ENCODE peak calls at places on chromosomes 6 and 20, in eight cellular contexts. One of them, this sample, is unnamed.

GRCh38 chr20:34240698-34241615 is at the start of gene ASIP:
- DNase-seq in H1: no peak
- DNase-seq in BJ: no peak
- DNase-seq in COR-L47: no peak
- DNase-seq in activated T-cell treated with anti-CD3 and anti-CD28 coated beads for 48 hours: no peak
- DNase-seq in astrocyte of the spinal cord: no peak
- DNase-seq in brain microvascular endothelial cell: no peak
- DNase-seq in uterus: no peak
- DNase-seq in this sample: no peak

GRCh38 chr20:37901667-37902503 is 1.0 kb upstream of the VSTM2L start:
- DNase-seq in H1: peak; percentile 70
- DNase-seq in BJ: no peak
- DNase-seq in COR-L47: peak; percentile 20
- DNase-seq in activated T-cell treated with anti-CD3 and anti-CD28 coated beads for 48 hours: peak; percentile 19
- DNase-seq in astrocyte of the spinal cord: peak; percentile 70
- DNase-seq in brain microvascular endothelial cell: peak; percentile 72
- DNase-seq in uterus: peak; percentile 24
- DNase-seq in this sample: no peak

GRCh38 chr20:53774487-53775203 is 181.0 kb upstream of the ZNF217 start:
- DNase-seq in H1: no peak
- DNase-seq in BJ: peak; percentile 96
- DNase-seq in COR-L47: no peak
- DNase-seq in activated T-cell treated with anti-CD3 and anti-CD28 coated beads for 48 hours: no peak
- DNase-seq in astrocyte of the spinal cord: peak; percentile 78
- DNase-seq in brain microvascular endothelial cell: peak; percentile 85
- DNase-seq in uterus: no peak
- DNase-seq in this sample: no peak

GRCh38 chr6:167235005-167235404 is 56.1 kb upstream of the UNC93A start:
- DNase-seq in H1: peak; percentile 40
- DNase-seq in BJ: no peak
- DNase-seq in COR-L47: no peak
- DNase-seq in activated T-cell treated with anti-CD3 and anti-CD28 coated beads for 48 hours: no peak
- DNase-seq in astrocyte of the spinal cord: no peak
- DNase-seq in brain microvascular endothelial cell: no peak
- DNase-seq in uterus: no peak
- DNase-seq in this sample: no peak

GRCh38 chr6:48962041-48962440 is 501.0 kb downstream of the MMUT start:
- DNase-seq in H1: no peak
- DNase-seq in BJ: no peak
- DNase-seq in COR-L47: peak; percentile 94
- DNase-seq in activated T-cell treated with anti-CD3 and anti-CD28 coated beads for 48 hours: no peak
- DNase-seq in astrocyte of the spinal cord: no peak
- DNase-seq in brain microvascular endothelial cell: no peak
- DNase-seq in uterus: no peak
- DNase-seq in this sample: no peak

GRCh38 chr6:66568271-66568670 is 861.2 kb upstream of the EYS start:
- DNase-seq in H1: no peak
- DNase-seq in BJ: no peak
- DNase-seq in COR-L47: no peak
- DNase-seq in activated T-cell treated with anti-CD3 and anti-CD28 coated beads for 48 hours: no peak
- DNase-seq in astrocyte of the spinal cord: no peak
- DNase-seq in brain microvascular endothelial cell: no peak
- DNase-seq in uterus: no peak
- DNase-seq in this sample: no peak

GRCh38 chr20:479487-479886 is 17.2 kb upstream of the TBC1D20 start:
- DNase-seq in H1: no peak
- DNase-seq in BJ: no peak
- DNase-seq in COR-L47: no peak
- DNase-seq in activated T-cell treated with anti-CD3 and anti-CD28 coated beads for 48 hours: no peak
- DNase-seq in astrocyte of the spinal cord: peak; percentile 48
- DNase-seq in brain microvascular endothelial cell: no peak
- DNase-seq in uterus: no peak
- DNase-seq in this sample: no peak

GRCh38 chr6:31227143-31227542 is 44.7 kb downstream of the HLA-C start:
- DNase-seq in H1: no peak
- DNase-seq in BJ: no peak
- DNase-seq in COR-L47: no peak
- DNase-seq in activated T-cell treated with anti-CD3 and anti-CD28 coated beads for 48 hours: no peak
- DNase-seq in astrocyte of the spinal cord: no peak
- DNase-seq in brain microvascular endothelial cell: no peak
- DNase-seq in uterus: no peak
- DNase-seq in this sample: no peak

GRCh38 chr20:5657190-5657872 is 92.9 kb upstream of the SHLD1 start:
- DNase-seq in H1: no peak
- DNase-seq in BJ: peak; percentile 73
- DNase-seq in COR-L47: no peak
- DNase-seq in activated T-cell treated with anti-CD3 and anti-CD28 coated beads for 48 hours: no peak
- DNase-seq in astrocyte of the spinal cord: peak; percentile 93
- DNase-seq in brain microvascular endothelial cell: peak; percentile 95
- DNase-seq in uterus: peak; percentile 49
- DNase-seq in this sample: peak; percentile 87

GRCh38 chr6:3382399-3383279 is 74.2 kb downstream of the SLC22A23 start:
- DNase-seq in H1: no peak
- DNase-seq in BJ: no peak
- DNase-seq in COR-L47: no peak
- DNase-seq in activated T-cell treated with anti-CD3 and anti-CD28 coated beads for 48 hours: no peak
- DNase-seq in astrocyte of the spinal cord: peak; percentile 29
- DNase-seq in brain microvascular endothelial cell: peak; percentile 14
- DNase-seq in uterus: no peak
- DNase-seq in this sample: no peak

GRCh38 chr6:36524871-36525270 is 22.4 kb downstream of the STK38 start:
- DNase-seq in H1: no peak
- DNase-seq in BJ: no peak
- DNase-seq in COR-L47: no peak
- DNase-seq in activated T-cell treated with anti-CD3 and anti-CD28 coated beads for 48 hours: no peak
- DNase-seq in astrocyte of the spinal cord: no peak
- DNase-seq in brain microvascular endothelial cell: no peak
- DNase-seq in uterus: no peak
- DNase-seq in this sample: no peak

GRCh38 chr6:11333292-11333849 is 100.9 kb upstream of the NEDD9 start:
- DNase-seq in H1: no peak
- DNase-seq in BJ: no peak
- DNase-seq in COR-L47: no peak
- DNase-seq in activated T-cell treated with anti-CD3 and anti-CD28 coated beads for 48 hours: no peak
- DNase-seq in astrocyte of the spinal cord: no peak
- DNase-seq in brain microvascular endothelial cell: no peak
- DNase-seq in uterus: no peak
- DNase-seq in this sample: no peak

GRCh38 chr6:166344240-166344639 is 1.9 kb upstream of the SFT2D1 start:
- DNase-seq in H1: no peak
- DNase-seq in BJ: no peak
- DNase-seq in COR-L47: no peak
- DNase-seq in activated T-cell treated with anti-CD3 and anti-CD28 coated beads for 48 hours: no peak
- DNase-seq in astrocyte of the spinal cord: no peak
- DNase-seq in brain microvascular endothelial cell: peak; percentile 47
- DNase-seq in uterus: no peak
- DNase-seq in this sample: no peak

GRCh38 chr6:109793793-109794192 is 102.7 kb downstream of the FIG4 start:
- DNase-seq in H1: no peak
- DNase-seq in BJ: peak; percentile 86
- DNase-seq in COR-L47: peak; percentile 6
- DNase-seq in activated T-cell treated with anti-CD3 and anti-CD28 coated beads for 48 hours: peak; percentile 2
- DNase-seq in astrocyte of the spinal cord: peak; percentile 93
- DNase-seq in brain microvascular endothelial cell: peak; percentile 93
- DNase-seq in uterus: peak; percentile 20
- DNase-seq in this sample: no peak

GRCh38 chr6:14286144-14286543 is 168.6 kb downstream of the CD83 start:
- DNase-seq in H1: peak; percentile 42
- DNase-seq in BJ: peak; percentile 83
- DNase-seq in COR-L47: no peak
- DNase-seq in activated T-cell treated with anti-CD3 and anti-CD28 coated beads for 48 hours: no peak
- DNase-seq in astrocyte of the spinal cord: peak; percentile 87
- DNase-seq in brain microvascular endothelial cell: peak; percentile 91
- DNase-seq in uterus: no peak
- DNase-seq in this sample: no peak

GRCh38 chr6:10397756-10398438 is 17.0 kb downstream of the TFAP2A start:
- DNase-seq in H1: no peak
- DNase-seq in BJ: no peak
- DNase-seq in COR-L47: no peak
- DNase-seq in activated T-cell treated with anti-CD3 and anti-CD28 coated beads for 48 hours: no peak
- DNase-seq in astrocyte of the spinal cord: no peak
- DNase-seq in brain microvascular endothelial cell: no peak
- DNase-seq in uterus: no peak
- DNase-seq in this sample: no peak

GRCh38 chr6:38739532-38739931 is 24.4 kb downstream of the DNAH8 start:
- DNase-seq in H1: no peak
- DNase-seq in BJ: no peak
- DNase-seq in COR-L47: no peak
- DNase-seq in activated T-cell treated with anti-CD3 and anti-CD28 coated beads for 48 hours: no peak
- DNase-seq in astrocyte of the spinal cord: no peak
- DNase-seq in brain microvascular endothelial cell: no peak
- DNase-seq in uterus: no peak
- DNase-seq in this sample: no peak

GRCh38 chr6:44494011-44494501 is 106.5 kb downstream of the CDC5L start:
- DNase-seq in H1: no peak
- DNase-seq in BJ: peak; percentile 57
- DNase-seq in COR-L47: no peak
- DNase-seq in activated T-cell treated with anti-CD3 and anti-CD28 coated beads for 48 hours: no peak
- DNase-seq in astrocyte of the spinal cord: peak; percentile 87
- DNase-seq in brain microvascular endothelial cell: peak; percentile 46
- DNase-seq in uterus: no peak
- DNase-seq in this sample: no peak

GRCh38 chr6:56345539-56346090 is 98.2 kb upstream of the COL21A1 start:
- DNase-seq in H1: no peak
- DNase-seq in BJ: no peak
- DNase-seq in COR-L47: no peak
- DNase-seq in activated T-cell treated with anti-CD3 and anti-CD28 coated beads for 48 hours: no peak
- DNase-seq in astrocyte of the spinal cord: no peak
- DNase-seq in brain microvascular endothelial cell: no peak
- DNase-seq in uterus: no peak
- DNase-seq in this sample: no peak

GRCh38 chr20:24164360-24164759 is 175.8 kb upstream of the GGTLC1 start:
- DNase-seq in H1: peak; percentile 81
- DNase-seq in BJ: no peak
- DNase-seq in COR-L47: no peak
- DNase-seq in activated T-cell treated with anti-CD3 and anti-CD28 coated beads for 48 hours: no peak
- DNase-seq in astrocyte of the spinal cord: peak; percentile 5
- DNase-seq in brain microvascular endothelial cell: peak; percentile 49
- DNase-seq in uterus: no peak
- DNase-seq in this sample: no peak

GRCh38 chr6:131629656-131630055 is 1.6 kb upstream of the MED23 start:
- DNase-seq in H1: no peak
- DNase-seq in BJ: no peak
- DNase-seq in COR-L47: no peak
- DNase-seq in activated T-cell treated with anti-CD3 and anti-CD28 coated beads for 48 hours: no peak
- DNase-seq in astrocyte of the spinal cord: no peak
- DNase-seq in brain microvascular endothelial cell: no peak
- DNase-seq in uterus: no peak
- DNase-seq in this sample: no peak

GRCh38 chr6:143370972-143371371 is 79.5 kb downstream of the ADAT2 start:
- DNase-seq in H1: no peak
- DNase-seq in BJ: no peak
- DNase-seq in COR-L47: no peak
- DNase-seq in activated T-cell treated with anti-CD3 and anti-CD28 coated beads for 48 hours: no peak
- DNase-seq in astrocyte of the spinal cord: no peak
- DNase-seq in brain microvascular endothelial cell: no peak
- DNase-seq in uterus: no peak
- DNase-seq in this sample: no peak

GRCh38 chr6:152698692-152699091 is 995 bp downstream of the MYCT1 start:
- DNase-seq in H1: no peak
- DNase-seq in BJ: no peak
- DNase-seq in COR-L47: no peak
- DNase-seq in activated T-cell treated with anti-CD3 and anti-CD28 coated beads for 48 hours: no peak
- DNase-seq in astrocyte of the spinal cord: no peak
- DNase-seq in brain microvascular endothelial cell: no peak
- DNase-seq in uterus: no peak
- DNase-seq in this sample: no peak

GRCh38 chr6:84508981-84509380 is 255.4 kb downstream of the TBX18 start:
- DNase-seq in H1: no peak
- DNase-seq in BJ: no peak
- DNase-seq in COR-L47: no peak
- DNase-seq in activated T-cell treated with anti-CD3 and anti-CD28 coated beads for 48 hours: no peak
- DNase-seq in astrocyte of the spinal cord: no peak
- DNase-seq in brain microvascular endothelial cell: peak; percentile 74
- DNase-seq in uterus: no peak
- DNase-seq in this sample: no peak

GRCh38 chr20:49541733-49542513 is 26.0 kb downstream of the PTGIS start:
- DNase-seq in H1: peak; percentile 86
- DNase-seq in BJ: no peak
- DNase-seq in COR-L47: peak; percentile 79
- DNase-seq in activated T-cell treated with anti-CD3 and anti-CD28 coated beads for 48 hours: peak; percentile 68
- DNase-seq in astrocyte of the spinal cord: peak; percentile 61
- DNase-seq in brain microvascular endothelial cell: peak; percentile 47
- DNase-seq in uterus: peak; percentile 78
- DNase-seq in this sample: peak; percentile 78

GRCh38 chr6:68776382-68776781 is 141.3 kb downstream of the ADGRB3 start:
- DNase-seq in H1: no peak
- DNase-seq in BJ: no peak
- DNase-seq in COR-L47: peak; percentile 53
- DNase-seq in activated T-cell treated with anti-CD3 and anti-CD28 coated beads for 48 hours: no peak
- DNase-seq in astrocyte of the spinal cord: no peak
- DNase-seq in brain microvascular endothelial cell: no peak
- DNase-seq in uterus: no peak
- DNase-seq in this sample: no peak

GRCh38 chr20:48295445-48295903 is 510.2 kb upstream of the SULF2 start:
- DNase-seq in H1: no peak
- DNase-seq in BJ: peak; percentile 90
- DNase-seq in COR-L47: no peak
- DNase-seq in activated T-cell treated with anti-CD3 and anti-CD28 coated beads for 48 hours: no peak
- DNase-seq in astrocyte of the spinal cord: peak; percentile 93
- DNase-seq in brain microvascular endothelial cell: peak; percentile 88
- DNase-seq in uterus: peak; percentile 49
- DNase-seq in this sample: no peak

GRCh38 chr20:34515484-34516037 is 661 bp upstream of the DYNLRB1 start:
- DNase-seq in H1: peak; percentile 84
- DNase-seq in BJ: no peak
- DNase-seq in COR-L47: peak; percentile 72
- DNase-seq in activated T-cell treated with anti-CD3 and anti-CD28 coated beads for 48 hours: peak; percentile 60
- DNase-seq in astrocyte of the spinal cord: peak; percentile 52
- DNase-seq in brain microvascular endothelial cell: no peak
- DNase-seq in uterus: peak; percentile 46
- DNase-seq in this sample: peak; percentile 70

GRCh38 chr6:166707045-166707444 is 80.0 kb upstream of the RPS6KA2 start:
- DNase-seq in H1: peak; percentile 81
- DNase-seq in BJ: no peak
- DNase-seq in COR-L47: peak; percentile 6
- DNase-seq in activated T-cell treated with anti-CD3 and anti-CD28 coated beads for 48 hours: peak; percentile 14
- DNase-seq in astrocyte of the spinal cord: peak; percentile 29
- DNase-seq in brain microvascular endothelial cell: peak; percentile 43
- DNase-seq in uterus: no peak
- DNase-seq in this sample: no peak

GRCh38 chr20:60242836-60243520 is 284.8 kb downstream of the CDH26 start:
- DNase-seq in H1: no peak
- DNase-seq in BJ: peak; percentile 20
- DNase-seq in COR-L47: no peak
- DNase-seq in activated T-cell treated with anti-CD3 and anti-CD28 coated beads for 48 hours: no peak
- DNase-seq in astrocyte of the spinal cord: peak; percentile 49
- DNase-seq in brain microvascular endothelial cell: peak; percentile 66
- DNase-seq in uterus: no peak
- DNase-seq in this sample: peak; percentile 19

GRCh38 chr20:35637266-35637665 is 21.6 kb downstream of the SPAG4 start:
- DNase-seq in H1: no peak
- DNase-seq in BJ: no peak
- DNase-seq in COR-L47: no peak
- DNase-seq in activated T-cell treated with anti-CD3 and anti-CD28 coated beads for 48 hours: no peak
- DNase-seq in astrocyte of the spinal cord: no peak
- DNase-seq in brain microvascular endothelial cell: no peak
- DNase-seq in uterus: no peak
- DNase-seq in this sample: no peak

GRCh38 chr20:41278936-41279335 is 38.6 kb downstream of the ZHX3 start:
- DNase-seq in H1: no peak
- DNase-seq in BJ: no peak
- DNase-seq in COR-L47: no peak
- DNase-seq in activated T-cell treated with anti-CD3 and anti-CD28 coated beads for 48 hours: no peak
- DNase-seq in astrocyte of the spinal cord: no peak
- DNase-seq in brain microvascular endothelial cell: no peak
- DNase-seq in uterus: no peak
- DNase-seq in this sample: no peak